ENCODE peak calls at places on chromosomes 12 and 14, in seven cellular contexts. P is D341Med; K is aorta; F is COR-L47; R is activated T-helper 1 cell treated with anti-CD3 and anti-CD28 coated beads, Interleukin-2, amount 50 U/mL, for 16 hours; J is activated CD8-positive, alpha-beta memory T cell treated with anti-CD3 and anti-CD28 coated beads, Interleukin-2, amount 10 ng/mL, durations not matched to agents 7 days and 5 days; I is NCI-H1436. Y is an unnamed sample.

GRCh38 chr12:12469386-12469785 is 93.3 kb downstream of the DUSP16 start:
- DNase-seq in P (no peak), K (no peak), F (no peak), R (no peak), J (no peak), I (no peak), Y (no peak)

GRCh38 chr12:43805149-43805856 is 814 bp downstream of the TWF1 start:
- DNase-seq in P (no peak), K (no peak), F (no peak), R (no peak), J (no peak), I (no peak), Y (peak)

GRCh38 chr12:117093918-117094630 is 5.1 kb downstream of the TESC start:
- DNase-seq in P (no peak), K (peak), F (no peak), R (no peak), J (no peak), I (peak), Y (no peak)

GRCh38 chr12:14618990-14619389 is 51.3 kb upstream of the PLBD1 start:
- DNase-seq in P (peak), K (no peak), F (peak), R (no peak), J (no peak), I (no peak), Y (no peak)

GRCh38 chr12:55862286-55862685 is 19.6 kb upstream of the MMP19 start:
- DNase-seq in P (no peak), K (no peak), F (no peak), R (no peak), J (no peak), I (no peak), Y (no peak)

GRCh38 chr12:13940466-13940865 is 40.9 kb downstream of the GRIN2B start:
- DNase-seq in P (no peak), K (no peak), F (no peak), R (no peak), J (no peak), I (no peak), Y (no peak)

GRCh38 chr12:69047990-69048389 is 115.0 kb upstream of the CPM start:
- DNase-seq in P (no peak), K (no peak), F (no peak), R (no peak), J (no peak), I (no peak), Y (no peak)

GRCh38 chr12:109098671-109099070 is 1.3 kb downstream of the UNG start:
- DNase-seq in P (no peak), K (no peak), F (no peak), R (no peak), J (peak), I (no peak), Y (no peak)

GRCh38 chr12:2364566-2365165 is 311.9 kb downstream of the CACNA1C start:
- DNase-seq in P (no peak), K (no peak), F (no peak), R (no peak), J (no peak), I (no peak), Y (no peak)

GRCh38 chr14:98931911-98932310 is 340.1 kb downstream of the BCL11B start:
- DNase-seq in P (no peak), K (no peak), F (no peak), R (peak), J (peak), I (no peak), Y (no peak)

GRCh38 chr14:103886304-103887169 is 39.2 kb upstream of the PPP1R13B start:
- DNase-seq in P (no peak), K (no peak), F (no peak), R (no peak), J (no peak), I (no peak), Y (no peak)

GRCh38 chr12:82663893-82664292 is 22.8 kb upstream of the TMTC2 start:
- DNase-seq in P (no peak), K (no peak), F (no peak), R (no peak), J (no peak), I (no peak), Y (no peak)

GRCh38 chr12:54424232-54424631 is 5.2 kb upstream of the ITGA5 start:
- DNase-seq in P (no peak), K (no peak), F (no peak), R (no peak), J (no peak), I (no peak), Y (no peak)

GRCh38 chr14:65791551-65791981 is 379.0 kb downstream of the FUT8 start:
- DNase-seq in P (no peak), K (no peak), F (no peak), R (no peak), J (no peak), I (no peak), Y (no peak)

GRCh38 chr12:101642115-101643067 is 47.6 kb downstream of the MYBPC1 start:
- DNase-seq in P (no peak), K (no peak), F (no peak), R (no peak), J (no peak), I (no peak), Y (no peak)

GRCh38 chr14:70638416-70638815 is 3.3 kb upstream of the TTC9 start:
- DNase-seq in P (no peak), K (no peak), F (no peak), R (no peak), J (no peak), I (no peak), Y (no peak)

GRCh38 chr14:61988240-61988639 is 226.0 kb downstream of the SNAPC1 start:
- DNase-seq in P (no peak), K (no peak), F (no peak), R (no peak), J (no peak), I (no peak), Y (no peak)

GRCh38 chr12:68310370-68310769 is 21.8 kb downstream of the MDM1 start:
- DNase-seq in P (no peak), K (no peak), F (no peak), R (no peak), J (no peak), I (no peak), Y (no peak)

GRCh38 chr14:96832351-96832750 is 35.2 kb downstream of the VRK1 start:
- DNase-seq in P (no peak), K (no peak), F (no peak), R (no peak), J (no peak), I (no peak), Y (no peak)

Y was measured in RPMI8226.